ENCODE peak calls at places on chromosomes 3 and 15, in eight cellular contexts. N, F, C, I, P, V, Z and K are unnamed samples.

GRCh38 chr15:58039260-58040035 is 26.1 kb downstream of the ALDH1A2 start:
- DNase-seq in V (no peak), Z (no peak), I (no peak), C (no peak), P (no peak), N (no peak), F (no peak), K (no peak)

GRCh38 chr3:173622156-173622555 is 224.6 kb downstream of the NLGN1 start:
- DNase-seq in Z (no peak), F (no peak), V (no peak), N (no peak), C (no peak), I (peak), P (no peak), K (no peak)

GRCh38 chr15:56341201-56341600 is 24.0 kb upstream of the TEX9 start:
- DNase-seq in Z (no peak), N (no peak), F (no peak), C (no peak), V (no peak), P (no peak), I (no peak), K (no peak)

GRCh38 chr3:45623846-45624245 is 29.3 kb downstream of the LIMD1 start:
- DNase-seq in V (no peak), Z (no peak), N (no peak), F (no peak), C (no peak), P (no peak), I (no peak), K (no peak)

GRCh38 chr3:29270752-29271151 is 10.1 kb upstream of the RBMS3 start:
- DNase-seq in F (no peak), C (no peak), Z (no peak), V (no peak), N (no peak), I (no peak), P (no peak), K (no peak)

GRCh38 chr3:133570139-133570936 is 3.1 kb upstream of the CDV3 start:
- DNase-seq in N (no peak), C (no peak), P (peak), V (no peak), Z (no peak), F (peak), I (peak), K (peak)

GRCh38 chr3:187722206-187722612 is 19.9 kb upstream of the RTP2 start:
- DNase-seq in V (no peak), C (no peak), N (no peak), P (no peak), F (no peak), I (no peak), Z (no peak), K (no peak)

GRCh38 chr3:163626753-163627152 is 1451.5 kb downstream of the SI start:
- DNase-seq in I (no peak), V (no peak), F (no peak), P (no peak), Z (no peak), N (no peak), C (no peak), K (no peak)

GRCh38 chr3:45993421-45994027 is 2.1 kb downstream of the FYCO1 start:
- DNase-seq in P (no peak), Z (peak), C (no peak), F (no peak), N (no peak), I (no peak), V (no peak), K (no peak)

GRCh38 chr15:100261302-100262240 is 80.2 kb downstream of the ADAMTS17 start:
- DNase-seq in C (peak), F (no peak), N (no peak), V (peak), Z (no peak), P (no peak), I (no peak), K (no peak)

GRCh38 chr3:126126292-126126691 is 42.4 kb upstream of the SLC41A3 start:
- DNase-seq in N (no peak), Z (no peak), P (no peak), I (no peak), F (no peak), C (peak), V (peak), K (no peak)

GRCh38 chr15:80931721-80932609 is 57.7 kb downstream of the MESD start:
- DNase-seq in I (no peak), P (no peak), N (no peak), V (no peak), F (no peak), C (no peak), Z (no peak), K (no peak)

GRCh38 chr3:12796171-12797123 is at the start of gene CAND2:
- DNase-seq in F (peak), N (peak), V (peak), C (no peak), I (peak), P (peak), Z (peak), K (peak)

GRCh38 chr3:187227658-187228258 is 30.5 kb downstream of the RTP1 start:
- DNase-seq in V (no peak), Z (no peak), C (no peak), I (peak), F (no peak), P (no peak), N (no peak), K (peak)

GRCh38 chr3:149180057-149180573 is 41.5 kb downstream of the CP start:
- DNase-seq in F (peak), P (no peak), C (peak), N (peak), Z (peak), I (peak), V (peak), K (peak)

GRCh38 chr3:34009480-34009844 is 211.0 kb downstream of the PDCD6IP start:
- DNase-seq in Z (no peak), V (no peak), C (peak), N (no peak), I (peak), P (peak), F (no peak), K (peak)

GRCh38 chr3:185353823-185354614 is 8.9 kb upstream of the MAP3K13 start:
- DNase-seq in C (no peak), F (peak), Z (peak), P (peak), V (peak), N (peak), I (peak), K (peak)

GRCh38 chr3:126156468-126156867 is 23.9 kb downstream of the ALDH1L1 start:
- DNase-seq in F (no peak), I (no peak), C (peak), P (no peak), N (no peak), Z (no peak), V (no peak), K (no peak)

GRCh38 chr3:60399861-60400845 is 851.1 kb downstream of the FHIT start:
- DNase-seq in I (no peak), N (no peak), Z (no peak), P (no peak), F (no peak), V (no peak), C (no peak), K (peak)

GRCh38 chr3:197343656-197344408 is 45.4 kb upstream of the DLG1 start:
- DNase-seq in F (no peak), Z (no peak), C (no peak), V (no peak), N (no peak), I (no peak), P (no peak), K (peak)

GRCh38 chr3:51722362-51722761 is 15.5 kb downstream of the GRM2 start:
- DNase-seq in F (no peak), I (no peak), P (no peak), N (no peak), V (no peak), C (peak), Z (peak), K (no peak)
- TF ChIP-seq CTCF in F (no peak), I (no peak), P (peak), N (no peak), V (no peak), C (no peak), Z (no peak), K (no peak)

GRCh38 chr3:156642750-156643728 is 31.4 kb upstream of the TIPARP start:
- DNase-seq in F (no peak), Z (peak), N (no peak), I (no peak), V (no peak), C (no peak), P (no peak), K (peak)
- H3K4me3 ChIP-seq in F (no peak), Z (peak), N (no peak), I (no peak), V (no peak), C (no peak), P (no peak), K (no peak)

DNA sequence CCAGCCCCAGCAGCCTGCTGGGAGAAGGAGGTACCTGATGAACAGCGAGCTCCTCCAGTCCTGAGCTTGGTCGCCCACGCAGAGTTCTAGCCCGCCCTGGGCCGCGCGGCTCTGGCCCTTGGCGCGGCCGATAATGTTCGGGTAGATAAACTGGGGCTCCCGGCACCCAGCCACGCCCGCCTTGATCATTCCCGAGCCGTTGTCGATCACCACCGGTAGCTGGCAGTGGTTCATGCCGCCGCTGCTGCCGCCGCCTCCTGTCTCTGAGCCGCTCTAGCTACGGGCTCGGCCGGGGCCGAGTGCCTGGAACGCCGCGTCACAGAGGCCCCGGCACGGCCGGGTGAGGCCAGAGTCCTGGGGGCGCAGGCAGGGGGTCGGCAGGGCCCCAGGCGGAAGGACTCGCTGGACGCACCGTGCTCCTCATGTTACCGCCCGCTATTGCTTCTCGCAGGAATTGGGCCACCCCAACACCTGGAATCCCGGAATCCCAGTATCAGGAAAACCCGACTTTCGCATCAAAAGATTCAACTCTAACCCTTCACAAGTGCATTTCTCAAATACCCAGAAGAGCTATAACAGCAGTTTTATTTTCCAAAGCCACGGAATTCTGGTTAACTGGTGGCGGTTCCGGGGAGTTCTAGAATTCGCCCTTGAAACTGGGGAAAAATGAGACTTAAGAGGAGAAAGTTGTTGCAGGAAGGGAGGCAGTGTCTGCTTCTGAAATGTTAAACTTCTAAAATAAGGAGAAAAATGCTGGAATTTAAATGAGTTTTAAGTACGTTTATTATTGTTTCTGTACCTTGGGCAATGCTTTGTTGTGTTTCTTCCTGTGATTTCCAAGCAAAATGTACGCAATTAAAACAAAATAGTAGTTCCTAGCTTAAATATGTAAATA is at the start of gene ACTRT3:
- DNase-seq in P (peak), I (peak), F (peak), Z (peak), N (peak), C (no peak), V (peak), K (peak)
- TF ChIP-seq CTCF in P (peak), I (peak), F (no peak), Z (no peak), N (no peak), C (no peak), V (no peak), K (no peak)

DNA sequence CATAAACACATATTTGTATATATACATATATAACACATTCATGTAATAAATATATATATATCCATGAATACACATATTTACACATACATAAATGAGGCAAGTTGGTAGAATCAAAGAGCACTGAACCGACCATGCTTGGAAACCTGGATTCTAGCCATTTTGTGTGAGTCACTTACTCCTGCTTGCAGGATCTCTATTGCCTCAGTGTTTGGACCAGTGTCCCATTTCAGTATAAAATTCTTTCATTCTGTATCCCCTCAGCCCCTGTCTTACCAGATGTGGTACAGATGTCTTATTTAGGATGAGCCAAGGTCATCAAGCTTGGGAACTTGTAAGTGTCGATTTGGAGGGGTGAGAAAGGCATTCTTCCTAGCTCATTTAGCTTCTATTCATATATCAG is 391.4 kb upstream of the FRG2C start:
- DNase-seq in V (no peak), I (peak), Z (no peak), N (no peak), C (no peak), F (no peak), P (no peak), K (peak)
- H3K4me3 ChIP-seq in V (no peak), I (no peak), Z (no peak), N (no peak), C (no peak), F (no peak), P (no peak), K (no peak)

DNA sequence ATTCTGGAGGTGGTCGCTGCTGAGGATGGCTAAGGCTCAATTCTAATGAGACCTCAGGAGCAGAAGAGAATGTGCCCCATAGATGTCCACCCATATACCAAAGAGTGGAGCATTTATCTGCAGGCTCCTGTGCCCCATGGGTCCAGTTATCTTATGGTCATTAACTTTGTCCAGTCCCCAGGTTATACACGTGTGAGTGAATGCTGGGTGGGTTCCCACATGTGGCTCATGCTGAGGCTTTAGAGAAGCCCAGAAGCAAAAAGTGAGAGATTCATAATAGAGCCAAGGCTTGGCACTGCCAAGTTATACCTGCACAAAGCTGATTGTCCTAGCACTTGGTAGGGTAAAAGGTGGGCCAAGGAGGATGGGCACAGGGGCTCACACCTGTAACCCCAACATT is 30.0 kb upstream of the MINAR1 start:
- DNase-seq in V (no peak), N (no peak), C (peak), Z (no peak), F (no peak), I (no peak), P (no peak), K (no peak)
- TF ChIP-seq CTCF in V (no peak), N (no peak), C (no peak), Z (no peak), F (no peak), I (no peak), P (no peak), K (no peak)

GRCh38 chr3:65884072-65884471 is 154.6 kb downstream of the MAGI1 start:
- DNase-seq in Z (no peak), I (no peak), F (no peak), P (no peak), N (no peak), V (peak), C (no peak), K (no peak)

GRCh38 chr3:65886376-65886775 is 152.3 kb downstream of the MAGI1 start:
- DNase-seq in V (no peak), F (no peak), P (no peak), N (no peak), Z (no peak), I (no peak), C (no peak), K (no peak)

GRCh38 chr3:65880350-65880749 is 158.4 kb downstream of the MAGI1 start:
- DNase-seq in V (no peak), C (peak), N (no peak), F (no peak), Z (no peak), I (no peak), P (no peak), K (no peak)

GRCh38 chr3:65879372-65879771 is 159.3 kb downstream of the MAGI1 start:
- DNase-seq in C (peak), Z (no peak), I (no peak), P (no peak), N (no peak), F (no peak), V (no peak), K (no peak)

GRCh38 chr3:65883614-65884013 is 155.1 kb downstream of the MAGI1 start:
- DNase-seq in N (no peak), P (no peak), C (no peak), F (no peak), Z (no peak), V (peak), I (peak), K (peak)
- H3K4me3 ChIP-seq in N (peak), P (no peak), C (no peak), F (no peak), Z (no peak), V (no peak), I (no peak), K (peak)

GRCh38 chr15:22992026-22992331 is 11.8 kb upstream of the CYFIP1 start:
- DNase-seq in I (no peak), N (no peak), Z (no peak), P (no peak), C (no peak), V (no peak), F (no peak), K (no peak)

GRCh38 chr15:22995786-22996185 is 15.6 kb upstream of the CYFIP1 start:
- DNase-seq in F (no peak), N (no peak), I (no peak), Z (no peak), P (no peak), C (no peak), V (no peak), K (no peak)

GRCh38 chr15:22988811-22989210 is 8.6 kb upstream of the CYFIP1 start:
- DNase-seq in N (no peak), F (no peak), C (no peak), Z (no peak), I (no peak), P (no peak), V (no peak), K (no peak)

DNA sequence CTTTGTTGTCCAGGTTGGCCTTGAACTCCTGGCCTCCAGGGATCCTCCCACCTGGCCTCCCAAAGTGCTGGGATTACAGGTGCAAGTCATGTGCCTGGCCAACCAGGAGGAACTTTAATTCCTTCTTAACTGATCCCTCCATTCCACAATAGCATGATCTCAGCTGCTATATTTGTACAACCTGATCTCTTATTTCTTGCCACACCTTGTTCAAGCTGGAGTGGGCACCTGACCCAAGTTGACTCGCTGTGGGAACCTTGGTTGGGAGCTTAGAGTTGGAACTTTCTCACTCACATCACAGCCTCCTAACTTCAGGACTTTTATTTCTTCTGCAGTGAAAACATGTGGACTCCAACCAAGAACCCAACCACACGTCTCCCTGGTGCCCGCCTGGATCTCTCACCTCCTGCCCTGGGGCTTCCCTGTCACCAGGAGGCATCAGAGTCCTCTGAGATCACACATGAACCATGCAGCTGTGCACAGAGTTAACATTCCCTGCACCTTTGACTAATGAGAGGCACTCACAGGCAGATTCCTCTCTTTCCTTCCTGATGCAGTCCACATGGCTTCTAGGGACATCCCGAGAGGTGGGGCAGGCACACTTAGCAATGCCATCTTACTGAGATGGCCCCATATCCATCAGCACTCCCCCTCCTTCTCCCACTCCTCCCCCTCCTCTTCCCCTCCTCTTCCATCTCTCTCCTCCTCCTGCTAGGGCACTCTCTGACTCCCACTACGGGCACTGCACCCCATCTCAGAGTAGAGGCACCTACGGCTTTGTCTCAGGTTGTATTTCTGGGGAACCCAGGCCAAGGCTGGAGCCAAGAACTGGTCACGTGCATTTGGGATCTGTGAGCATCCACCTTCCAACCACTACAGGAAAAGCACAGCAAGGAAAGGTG is 9.7 kb upstream of the CYFIP1 start:
- DNase-seq in N (no peak), I (no peak), Z (peak), C (no peak), F (peak), V (no peak), P (peak), K (no peak)
- TF ChIP-seq CTCF in N (no peak), I (no peak), Z (no peak), C (no peak), F (no peak), V (no peak), P (no peak), K (no peak)

GRCh38 chr3:37982351-37982750 is 8.2 kb upstream of the VILL start:
- DNase-seq in I (no peak), P (no peak), N (no peak), C (no peak), F (no peak), V (no peak), Z (no peak), K (no peak)
- H3K4me3 ChIP-seq in I (no peak), P (no peak), N (no peak), C (no peak), F (no peak), V (no peak), Z (no peak), K (no peak)